ENCODE peak calls at places on chromosomes 3 and 15, in five cellular contexts. One of them, this sample, is unnamed.

GRCh38 chr15:74768771-74769342 is 13.0 kb upstream of the CSK start:
- DNase-seq in endothelial cell of umbilical vein: peak
- DNase-seq in CD8-positive, alpha-beta T cell: peak
- DNase-seq in astrocyte of the spinal cord: peak
- DNase-seq in pancreas: peak
- DNase-seq in this sample: peak

GRCh38 chr3:96958856-96959255 is 144.5 kb downstream of the EPHA6 start:
- DNase-seq in astrocyte of the spinal cord: no peak
- DNase-seq in CD8-positive, alpha-beta T cell: no peak
- DNase-seq in pancreas: no peak
- DNase-seq in endothelial cell of umbilical vein: no peak
- DNase-seq in this sample: no peak

GRCh38 chr3:70861234-70861633 is 548.8 kb upstream of the MDFIC2 start:
- DNase-seq in astrocyte of the spinal cord: peak
- DNase-seq in endothelial cell of umbilical vein: no peak
- DNase-seq in CD8-positive, alpha-beta T cell: no peak
- DNase-seq in pancreas: no peak
- DNase-seq in this sample: no peak

GRCh38 chr3:182382112-182382857 is 411.0 kb upstream of the ATP11B start:
- DNase-seq in CD8-positive, alpha-beta T cell: no peak
- DNase-seq in pancreas: no peak
- DNase-seq in endothelial cell of umbilical vein: no peak
- DNase-seq in astrocyte of the spinal cord: no peak
- DNase-seq in this sample: no peak

GRCh38 chr3:27479816-27480543 is 4.2 kb downstream of the SLC4A7 start:
- DNase-seq in endothelial cell of umbilical vein: no peak
- DNase-seq in CD8-positive, alpha-beta T cell: no peak
- DNase-seq in pancreas: no peak
- DNase-seq in astrocyte of the spinal cord: no peak
- DNase-seq in this sample: peak

GRCh38 chr3:186990282-186990681 is 60.0 kb downstream of the ST6GAL1 start:
- DNase-seq in endothelial cell of umbilical vein: no peak
- DNase-seq in astrocyte of the spinal cord: no peak
- DNase-seq in pancreas: no peak
- DNase-seq in CD8-positive, alpha-beta T cell: no peak
- DNase-seq in this sample: no peak

GRCh38 chr3:42497009-42497731 is 5.3 kb upstream of the VIPR1 start:
- DNase-seq in endothelial cell of umbilical vein: no peak
- DNase-seq in astrocyte of the spinal cord: peak
- DNase-seq in CD8-positive, alpha-beta T cell: no peak
- DNase-seq in pancreas: no peak
- DNase-seq in this sample: no peak

GRCh38 chr3:131591394-131591990 is 88.7 kb upstream of the MRPL3 start:
- DNase-seq in astrocyte of the spinal cord: peak
- DNase-seq in CD8-positive, alpha-beta T cell: no peak
- DNase-seq in endothelial cell of umbilical vein: no peak
- DNase-seq in pancreas: no peak
- DNase-seq in this sample: no peak

GRCh38 chr15:29283371-29283770 is 13.7 kb upstream of the NSMCE3 start:
- DNase-seq in CD8-positive, alpha-beta T cell: no peak
- DNase-seq in astrocyte of the spinal cord: no peak
- DNase-seq in pancreas: no peak
- DNase-seq in endothelial cell of umbilical vein: no peak
- DNase-seq in this sample: no peak

GRCh38 chr15:43912991-43913927 is 86.5 kb downstream of the WDR76 start:
- DNase-seq in pancreas: no peak
- DNase-seq in CD8-positive, alpha-beta T cell: no peak
- DNase-seq in astrocyte of the spinal cord: peak
- DNase-seq in endothelial cell of umbilical vein: peak
- DNase-seq in this sample: no peak

GRCh38 chr15:96327155-96327741 is 3.3 kb upstream of the NR2F2 start:
- DNase-seq in endothelial cell of umbilical vein: peak
- DNase-seq in astrocyte of the spinal cord: peak
- DNase-seq in pancreas: no peak
- DNase-seq in CD8-positive, alpha-beta T cell: no peak
- DNase-seq in this sample: no peak

GRCh38 chr15:64697911-64698369 is 77.4 kb downstream of the RBPMS2 start:
- DNase-seq in CD8-positive, alpha-beta T cell: no peak
- DNase-seq in endothelial cell of umbilical vein: no peak
- DNase-seq in pancreas: no peak
- DNase-seq in astrocyte of the spinal cord: peak
- DNase-seq in this sample: no peak

GRCh38 chr3:77456881-77457280 is 417.0 kb downstream of the ROBO2 start:
- DNase-seq in endothelial cell of umbilical vein: no peak
- DNase-seq in astrocyte of the spinal cord: no peak
- DNase-seq in CD8-positive, alpha-beta T cell: no peak
- DNase-seq in pancreas: no peak
- DNase-seq in this sample: no peak

GRCh38 chr15:96358006-96358794 is 27.7 kb downstream of the NR2F2 start:
- DNase-seq in pancreas: no peak
- DNase-seq in astrocyte of the spinal cord: no peak
- DNase-seq in CD8-positive, alpha-beta T cell: no peak
- DNase-seq in endothelial cell of umbilical vein: no peak
- DNase-seq in this sample: no peak

GRCh38 chr3:122305818-122306621 is 19.0 kb upstream of the CSTA start:
- DNase-seq in astrocyte of the spinal cord: no peak
- DNase-seq in CD8-positive, alpha-beta T cell: no peak
- DNase-seq in endothelial cell of umbilical vein: no peak
- DNase-seq in pancreas: peak
- DNase-seq in this sample: no peak

GRCh38 chr15:89766357-89767311 is 9.5 kb upstream of the MESP2 start:
- DNase-seq in astrocyte of the spinal cord: no peak
- DNase-seq in CD8-positive, alpha-beta T cell: no peak
- DNase-seq in pancreas: peak
- DNase-seq in endothelial cell of umbilical vein: no peak
- DNase-seq in this sample: no peak

GRCh38 chr3:28940530-28940929 is 340.3 kb upstream of the RBMS3 start:
- DNase-seq in CD8-positive, alpha-beta T cell: no peak
- DNase-seq in pancreas: no peak
- DNase-seq in astrocyte of the spinal cord: peak
- DNase-seq in endothelial cell of umbilical vein: peak
- DNase-seq in this sample: no peak

GRCh38 chr15:78120523-78120922 is 10.7 kb downstream of the CIB2 start:
- DNase-seq in astrocyte of the spinal cord: no peak
- DNase-seq in endothelial cell of umbilical vein: no peak
- DNase-seq in CD8-positive, alpha-beta T cell: no peak
- DNase-seq in pancreas: no peak
- DNase-seq in this sample: no peak
- H3K4me3 ChIP-seq in astrocyte of the spinal cord: no peak
- H3K4me3 ChIP-seq in endothelial cell of umbilical vein: no peak
- H3K4me3 ChIP-seq in CD8-positive, alpha-beta T cell: no peak
- H3K4me3 ChIP-seq in pancreas: no peak
- H3K4me3 ChIP-seq in this sample: no peak

GRCh38 chr15:34721802-34722795 is 32.7 kb downstream of the GJD2 start:
- DNase-seq in CD8-positive, alpha-beta T cell: no peak
- DNase-seq in pancreas: no peak
- DNase-seq in astrocyte of the spinal cord: peak
- DNase-seq in endothelial cell of umbilical vein: peak
- DNase-seq in this sample: no peak
- H3K4me3 ChIP-seq in CD8-positive, alpha-beta T cell: no peak
- H3K4me3 ChIP-seq in pancreas: no peak
- H3K4me3 ChIP-seq in astrocyte of the spinal cord: peak
- H3K4me3 ChIP-seq in endothelial cell of umbilical vein: peak
- H3K4me3 ChIP-seq in this sample: no peak

DNA sequence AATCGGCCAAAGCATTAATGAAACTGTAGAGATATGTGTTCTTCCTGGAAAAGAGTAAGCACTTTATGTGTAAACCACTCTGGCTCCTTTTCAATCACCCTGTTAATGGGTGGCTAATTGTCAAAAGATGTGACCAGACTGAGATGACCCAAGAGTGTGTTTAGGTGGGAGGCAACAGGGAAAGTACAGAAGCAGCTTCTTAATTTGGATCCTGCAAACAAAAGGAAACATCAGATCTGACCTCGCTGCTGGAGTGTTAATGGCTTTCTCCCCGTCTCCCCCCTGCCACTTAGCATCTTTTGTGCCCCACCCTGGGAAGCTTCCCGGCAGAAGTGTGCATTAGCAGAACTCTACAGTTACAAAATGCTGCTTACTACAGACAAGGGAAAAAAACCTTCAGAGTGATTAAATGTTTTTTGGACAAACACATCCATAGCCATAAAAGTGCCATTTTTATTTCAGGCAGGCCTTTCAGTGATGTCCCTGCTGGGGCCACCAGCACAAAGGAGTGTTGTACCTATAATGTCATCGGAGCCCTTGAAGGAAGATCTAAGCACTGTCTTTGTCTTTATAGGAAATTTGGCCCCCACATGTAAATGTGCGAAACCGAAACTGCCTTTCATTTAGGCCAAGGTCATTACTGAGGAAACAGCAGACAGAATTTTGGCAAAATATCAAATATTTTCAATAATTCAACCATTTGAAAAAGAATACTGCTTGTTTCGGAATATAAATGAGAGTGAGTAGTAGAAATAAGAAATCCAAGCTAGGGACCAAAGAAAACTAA is 311.1 kb downstream of the WDR72 start:
- DNase-seq in astrocyte of the spinal cord: no peak
- DNase-seq in pancreas: peak
- DNase-seq in endothelial cell of umbilical vein: peak
- DNase-seq in CD8-positive, alpha-beta T cell: no peak
- DNase-seq in this sample: no peak
- H3K4me3 ChIP-seq in astrocyte of the spinal cord: no peak
- H3K4me3 ChIP-seq in pancreas: no peak
- H3K4me3 ChIP-seq in endothelial cell of umbilical vein: no peak
- H3K4me3 ChIP-seq in CD8-positive, alpha-beta T cell: no peak
- H3K4me3 ChIP-seq in this sample: no peak

DNA sequence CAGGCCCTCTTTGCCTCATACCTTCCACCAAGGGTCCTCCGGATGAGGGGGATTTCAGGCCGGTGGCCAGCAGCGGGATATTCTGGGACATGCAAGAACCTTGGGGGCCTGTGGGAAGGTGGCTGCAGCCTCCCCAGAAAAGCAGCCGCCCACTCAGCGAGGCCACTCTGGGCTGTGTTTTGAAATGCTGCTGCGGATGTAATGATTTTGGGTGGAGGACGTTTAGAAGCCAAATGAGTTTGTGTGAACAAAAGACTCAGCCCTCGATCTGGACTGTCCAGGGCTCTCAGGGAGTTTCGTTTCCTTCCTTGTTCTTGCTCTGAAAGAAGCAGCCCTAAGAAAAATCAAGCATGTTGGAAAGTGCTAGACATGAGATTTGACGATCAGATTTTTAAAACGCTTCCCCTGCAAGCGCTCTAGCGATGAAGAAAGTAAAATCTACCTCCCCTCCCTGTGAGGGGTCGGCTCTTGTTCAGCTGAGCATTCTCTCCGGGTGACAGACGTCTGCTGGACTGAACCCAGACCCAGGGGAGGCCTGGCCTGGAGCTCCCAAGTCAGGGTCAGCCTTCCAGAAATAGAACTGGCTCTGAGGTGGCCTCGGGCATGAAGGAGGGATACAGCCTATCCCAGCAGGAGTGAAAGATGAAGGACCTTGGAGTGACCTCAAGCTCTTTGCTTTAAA is 12.9 kb downstream of the HEG1 start:
- DNase-seq in pancreas: no peak
- DNase-seq in CD8-positive, alpha-beta T cell: no peak
- DNase-seq in endothelial cell of umbilical vein: peak
- DNase-seq in astrocyte of the spinal cord: peak
- DNase-seq in this sample: no peak
- H3K4me3 ChIP-seq in pancreas: no peak
- H3K4me3 ChIP-seq in CD8-positive, alpha-beta T cell: no peak
- H3K4me3 ChIP-seq in endothelial cell of umbilical vein: no peak
- H3K4me3 ChIP-seq in astrocyte of the spinal cord: no peak
- H3K4me3 ChIP-seq in this sample: no peak

DNA sequence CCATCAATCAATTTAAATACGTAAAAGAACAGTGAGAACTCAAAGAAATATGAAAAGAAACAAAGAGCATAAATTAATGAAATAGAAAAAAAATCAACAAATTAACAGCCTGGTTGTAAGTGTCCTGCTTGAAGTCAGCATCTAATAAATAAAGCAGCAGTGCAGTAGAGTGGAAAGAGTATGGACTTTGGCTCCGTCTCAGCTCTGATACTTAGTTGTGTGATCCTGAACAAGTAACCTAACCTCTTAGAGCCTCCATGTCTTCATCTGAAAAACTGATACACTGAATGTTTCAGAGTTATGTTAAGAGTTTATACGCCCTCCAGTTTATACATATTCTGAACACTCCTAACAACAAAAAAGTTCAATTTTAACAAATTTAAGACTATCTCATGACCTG is 44.6 kb downstream of the TFDP2 start:
- DNase-seq in astrocyte of the spinal cord: no peak
- DNase-seq in CD8-positive, alpha-beta T cell: no peak
- DNase-seq in pancreas: no peak
- DNase-seq in endothelial cell of umbilical vein: no peak
- DNase-seq in this sample: no peak
- H3K4me3 ChIP-seq in astrocyte of the spinal cord: no peak
- H3K4me3 ChIP-seq in CD8-positive, alpha-beta T cell: no peak
- H3K4me3 ChIP-seq in pancreas: no peak
- H3K4me3 ChIP-seq in endothelial cell of umbilical vein: no peak
- H3K4me3 ChIP-seq in this sample: no peak